ENCODE peak calls at places on chromosomes 12 and 14, in seven cellular contexts. F is thyroid gland, O is cardiac muscle cell, C is Peyer's patch, Y is K562, X is tibial nerve, M is AG04450. N is an unnamed sample.
A peak's percentile ranks its signal among the peaks of the same experiment; 100 is the strongest.

GRCh38 chr12:32091696-32092095 is 15.0 kb upstream of the BICD1 start:
- DNase-seq in F (no peak), O (no peak), C (no peak), Y (no peak), X (no peak), M (no peak), N (no peak)

GRCh38 chr14:77989441-77989891 is 180.7 kb upstream of the NRXN3 start:
- DNase-seq in F (peak; percentile 40), O (no peak), C (no peak), Y (no peak), X (no peak), M (no peak), N (no peak)

GRCh38 chr12:121961195-121961879 is 42.9 kb downstream of the CFAP251 start:
- DNase-seq in F (no peak), O (no peak), C (no peak), Y (no peak), X (no peak), M (no peak), N (no peak)

GRCh38 chr12:107145397-107145796 is 52.0 kb upstream of the CRY1 start:
- DNase-seq in F (no peak), O (peak; percentile 15), C (no peak), Y (no peak), X (no peak), M (no peak), N (no peak)

GRCh38 chr14:72543325-72543724 is 350.6 kb downstream of the DPF3 start:
- DNase-seq in F (no peak), O (no peak), C (no peak), Y (no peak), X (no peak), M (no peak), N (no peak)

GRCh38 chr14:73472182-73473114 is 14.1 kb upstream of the NUMB start:
- DNase-seq in F (no peak), O (peak; percentile 83), C (no peak), Y (peak; percentile 38), X (peak; percentile 36), M (peak; percentile 50), N (peak; percentile 28)

GRCh38 chr12:82756303-82756702 is 69.6 kb downstream of the TMTC2 start:
- DNase-seq in F (no peak), O (no peak), C (no peak), Y (no peak), X (no peak), M (no peak), N (no peak)

GRCh38 chr12:92717202-92717601 is 14.4 kb downstream of the PLEKHG7 start:
- DNase-seq in F (no peak), O (peak; percentile 73), C (no peak), Y (peak; percentile 24), X (peak; percentile 30), M (no peak), N (no peak)

GRCh38 chr14:101246894-101247853 is 314.1 kb upstream of the DIO3 start:
- DNase-seq in F (no peak), O (no peak), C (no peak), Y (no peak), X (no peak), M (no peak), N (no peak)

GRCh38 chr12:91695964-91696363 is 449.7 kb downstream of the BTG1 start:
- DNase-seq in F (no peak), O (no peak), C (no peak), Y (no peak), X (no peak), M (no peak), N (peak; percentile 57)

GRCh38 chr12:42689699-42690098 is 100.2 kb upstream of the PRICKLE1 start:
- DNase-seq in F (no peak), O (no peak), C (no peak), Y (no peak), X (no peak), M (no peak), N (no peak)

GRCh38 chr14:104443391-104444158 is 136.0 kb upstream of the C14orf180 start:
- DNase-seq in F (no peak), O (no peak), C (no peak), Y (no peak), X (no peak), M (no peak), N (peak; percentile 30)

GRCh38 chr12:83477706-83478105 is 791.0 kb downstream of the TMTC2 start:
- DNase-seq in F (peak; percentile 7), O (no peak), C (no peak), Y (no peak), X (no peak), M (no peak), N (no peak)

GRCh38 chr14:75459099-75459741 is 31.4 kb downstream of the JDP2 start:
- DNase-seq in F (peak; percentile 16), O (no peak), C (no peak), Y (no peak), X (no peak), M (no peak), N (no peak)

GRCh38 chr12:125324861-125325260 is 259.6 kb downstream of the AACS start:
- DNase-seq in F (no peak), O (no peak), C (no peak), Y (no peak), X (no peak), M (no peak), N (no peak)

DNA sequence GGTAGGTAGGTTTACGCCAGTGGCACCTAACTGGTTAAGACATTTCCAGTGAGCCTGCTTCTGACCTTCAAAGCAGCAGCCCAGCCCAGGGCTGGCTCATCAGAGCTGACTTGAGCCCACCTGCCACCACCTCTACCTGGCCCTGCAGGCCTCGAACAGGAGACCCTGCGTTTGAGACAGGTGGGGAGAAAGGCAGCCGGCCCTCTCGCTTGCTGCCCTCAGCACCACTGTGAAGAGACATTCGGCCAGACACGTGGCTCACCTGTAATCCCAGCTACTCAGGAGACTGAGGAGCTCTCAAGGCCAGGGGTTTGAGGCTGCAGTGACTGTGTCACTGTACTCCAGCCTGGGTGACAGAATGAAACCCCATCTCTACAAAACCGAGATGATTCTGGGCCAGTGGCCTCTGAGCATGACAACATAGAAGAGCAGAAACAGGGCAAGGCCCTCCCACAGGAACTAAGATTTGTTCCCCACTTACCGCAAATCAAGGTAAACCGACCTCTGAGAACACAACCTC is 74.2 kb downstream of the TESC start:
- DNase-seq in F (no peak), O (no peak), C (no peak), Y (no peak), X (no peak), M (no peak), N (no peak)
- H3K4me3 ChIP-seq in F (no peak overlapping the region), O (no peak overlapping the region), C (no peak overlapping the region), Y (no peak overlapping the region), X (no peak overlapping the region), M (no peak overlapping the region), N (no peak overlapping the region)

GRCh38 chr14:105982664-105983063 is 456.3 kb downstream of the TMEM121 start:
- DNase-seq in F (no peak), O (no peak), C (no peak), Y (no peak), X (no peak), M (no peak), N (no peak)

GRCh38 chr14:105987563-105987962 is 461.2 kb downstream of the TMEM121 start:
- DNase-seq in F (no peak), O (no peak), C (no peak), Y (no peak), X (no peak), M (no peak), N (no peak)

GRCh38 chr14:105989746-105990302 is 463.4 kb downstream of the TMEM121 start:
- DNase-seq in F (no peak), O (no peak), C (no peak), Y (no peak), X (no peak), M (no peak), N (no peak)

DNA sequence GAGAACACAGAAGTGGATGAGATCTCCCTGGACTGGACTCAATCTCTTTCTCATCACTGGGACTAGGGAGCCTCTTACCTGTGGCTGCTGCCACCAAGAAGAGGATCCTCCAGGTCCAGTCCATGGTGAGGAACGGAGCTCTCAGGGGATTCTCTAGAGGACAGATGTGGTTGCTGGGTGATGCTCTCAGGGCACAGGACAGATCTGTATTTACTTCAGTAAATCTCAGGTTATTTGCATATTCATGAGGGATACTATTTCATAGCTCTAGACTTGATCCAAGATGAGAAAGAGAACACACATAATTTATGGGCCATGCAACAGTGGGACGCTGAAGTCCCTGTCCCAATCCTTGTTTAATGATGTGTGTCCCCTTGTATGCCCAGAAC is 460.5 kb downstream of the TMEM121 start:
- DNase-seq in F (no peak), O (no peak), C (no peak), Y (no peak), X (no peak), M (no peak), N (no peak)
- H3K9me3 ChIP-seq in F (no peaks in the 10 kb centered on the region), O (no peaks in the 10 kb centered on the region), C (no peaks in the 10 kb centered on the region), Y (no peaks in the 10 kb centered on the region), X (no peaks in the 10 kb centered on the region), M (peaks cover 14% of the 10 kb centered on the region), N (no peaks in the 10 kb centered on the region)

GRCh38 chr12:6363010-6363329 is 12.4 kb downstream of the SCNN1A start:
- DNase-seq in F (no peak), O (no peak), C (no peak), Y (no peak), X (no peak), M (no peak), N (no peak)
- H3K4me3 ChIP-seq in F (peak overlapping the region; percentile 26), O (peak overlapping the region; percentile 29), C (peak overlapping the region; percentile 46), Y (no peak overlapping the region), X (peak overlapping the region; percentile 44), M (peak overlapping the region; percentile 29), N (peak overlapping the region; percentile 21)

GRCh38 chr14:105665951-105666277 is 139.5 kb downstream of the TMEM121 start:
- DNase-seq in F (no peak), O (no peak), C (no peak), Y (no peak), X (no peak), M (no peak), N (no peak)

GRCh38 chr14:105659935-105660527 is 133.6 kb downstream of the TMEM121 start:
- DNase-seq in F (no peak), O (no peak), C (no peak), Y (no peak), X (no peak), M (no peak), N (no peak)

GRCh38 chr14:105664691-105665090 is 138.3 kb downstream of the TMEM121 start:
- DNase-seq in F (no peak), O (no peak), C (no peak), Y (no peak), X (no peak), M (no peak), N (no peak)

GRCh38 chr14:105665247-105665950 is 139.0 kb downstream of the TMEM121 start:
- DNase-seq in F (no peak), O (no peak), C (no peak), Y (no peak), X (no peak), M (no peak), N (no peak)

DNA sequence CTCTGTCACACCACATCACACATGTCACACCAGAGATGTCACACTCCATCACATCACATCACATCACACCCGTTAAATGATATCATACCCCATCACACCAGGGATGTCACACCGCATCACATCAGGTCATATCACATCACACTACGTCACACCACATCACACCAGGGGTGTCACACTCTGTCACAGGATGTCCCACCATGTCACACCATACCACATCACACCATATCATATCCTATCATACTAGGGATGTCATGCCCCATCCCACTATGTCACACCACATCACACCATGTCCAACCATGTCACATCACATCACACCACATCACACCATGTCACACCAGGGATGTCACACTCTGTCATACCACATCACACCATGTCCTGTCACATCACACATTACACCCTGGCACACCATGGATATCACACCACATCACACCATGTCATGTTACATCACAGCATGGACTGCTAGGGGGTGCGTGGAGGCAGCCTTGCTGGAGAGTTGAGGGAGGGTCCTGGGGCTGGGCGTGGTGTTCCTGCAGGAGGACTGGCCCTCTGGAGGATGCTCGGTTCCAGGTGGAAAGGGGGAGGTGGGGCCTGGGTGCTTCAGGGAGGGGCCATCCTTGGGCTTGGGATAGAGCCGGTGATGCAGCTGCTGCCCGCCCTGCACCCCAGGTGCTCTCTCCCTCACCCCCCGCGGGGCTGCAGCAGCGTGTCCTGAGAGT is 134.6 kb downstream of the TMEM121 start:
- DNase-seq in F (no peak), O (no peak), C (no peak), Y (no peak), X (no peak), M (no peak), N (no peak)
- H3K9me3 ChIP-seq in F (no peaks in the 10 kb centered on the region), O (no peaks in the 10 kb centered on the region), C (no peaks in the 10 kb centered on the region), Y (no peaks in the 10 kb centered on the region), X (no peaks in the 10 kb centered on the region), M (peaks cover 61% of the 10 kb centered on the region), N (no peaks in the 10 kb centered on the region)

N was measured in BE2C.